ENCODE peak calls at places on chromosomes 12 and 14, in five cellular contexts. One of them, this sample, is unnamed.

GRCh38 chr12:128572311-128572810 is 251.4 kb downstream of the SLC15A4 start:
- DNase-seq in A549: no peak
- DNase-seq in H1: no peak
- DNase-seq in GM12878: no peak
- DNase-seq in K562: peak; percentile 40
- DNase-seq in this sample: no peak

GRCh38 chr14:95515080-95515489 is 1.4 kb downstream of the SYNE3 start:
- DNase-seq in A549: no peak
- DNase-seq in H1: no peak
- DNase-seq in GM12878: no peak
- DNase-seq in K562: no peak
- DNase-seq in this sample: no peak

GRCh38 chr12:111445311-111446043 is 39.8 kb downstream of the SH2B3 start:
- DNase-seq in A549: no peak
- DNase-seq in H1: no peak
- DNase-seq in GM12878: no peak
- DNase-seq in K562: no peak
- DNase-seq in this sample: no peak

GRCh38 chr12:113196996-113197395 is 11.5 kb downstream of the RITA1 start:
- DNase-seq in A549: peak; percentile 94
- DNase-seq in H1: peak; percentile 72
- DNase-seq in GM12878: no peak
- DNase-seq in K562: peak; percentile 74
- DNase-seq in this sample: peak; percentile 69

GRCh38 chr14:68945585-68946289 is 33.4 kb downstream of the ACTN1 start:
- DNase-seq in A549: no peak
- DNase-seq in H1: no peak
- DNase-seq in GM12878: no peak
- DNase-seq in K562: peak; percentile 53
- DNase-seq in this sample: peak; percentile 72

GRCh38 chr14:104822821-104823615 is 22.1 kb downstream of the ZBTB42 start:
- DNase-seq in A549: no peak
- DNase-seq in H1: no peak
- DNase-seq in GM12878: no peak
- DNase-seq in K562: no peak
- DNase-seq in this sample: no peak

GRCh38 chr12:122126713-122127597 is 47.1 kb downstream of the IL31 start:
- DNase-seq in A549: peak; percentile 58
- DNase-seq in H1: no peak
- DNase-seq in GM12878: no peak
- DNase-seq in K562: no peak
- DNase-seq in this sample: peak; percentile 73

GRCh38 chr12:108773798-108774788 is 42.8 kb upstream of the CORO1C start:
- DNase-seq in A549: peak; percentile 51
- DNase-seq in H1: peak; percentile 45
- DNase-seq in GM12878: no peak
- DNase-seq in K562: no peak
- DNase-seq in this sample: peak; percentile 96

GRCh38 chr14:106039400-106039799 is 513.0 kb downstream of the TMEM121 start:
- DNase-seq in A549: no peak
- DNase-seq in H1: no peak
- DNase-seq in GM12878: no peak
- DNase-seq in K562: peak; percentile 18
- DNase-seq in this sample: no peak

GRCh38 chr12:130916251-130916911 is 37.3 kb upstream of the ADGRD1 start:
- DNase-seq in A549: peak; percentile 56
- DNase-seq in H1: peak; percentile 75
- DNase-seq in GM12878: peak; percentile 21
- DNase-seq in K562: peak; percentile 56
- DNase-seq in this sample: peak; percentile 42

GRCh38 chr12:105679982-105680381 is 349.5 kb downstream of the C12orf75 start:
- DNase-seq in A549: no peak
- DNase-seq in H1: no peak
- DNase-seq in GM12878: no peak
- DNase-seq in K562: no peak
- DNase-seq in this sample: no peak

GRCh38 chr12:6069452-6070093 is 54.9 kb downstream of the VWF start:
- DNase-seq in A549: no peak
- DNase-seq in H1: no peak
- DNase-seq in GM12878: no peak
- DNase-seq in K562: peak; percentile 34
- DNase-seq in this sample: no peak

GRCh38 chr12:15928345-15928744 is 17.2 kb downstream of the DERA start:
- DNase-seq in A549: no peak
- DNase-seq in H1: no peak
- DNase-seq in GM12878: peak; percentile 11
- DNase-seq in K562: no peak
- DNase-seq in this sample: peak; percentile 24

GRCh38 chr12:45259732-45260480 is 44.0 kb downstream of the ANO6 start:
- DNase-seq in A549: no peak
- DNase-seq in H1: no peak
- DNase-seq in GM12878: no peak
- DNase-seq in K562: no peak
- DNase-seq in this sample: peak; percentile 91

GRCh38 chr12:111850526-111850925 is 8.5 kb downstream of the MAPKAPK5 start:
- DNase-seq in A549: no peak
- DNase-seq in H1: no peak
- DNase-seq in GM12878: no peak
- DNase-seq in K562: no peak
- DNase-seq in this sample: no peak

GRCh38 chr12:38056701-38057689 is 259.6 kb upstream of the ALG10B start:
- DNase-seq in A549: peak; percentile 47
- DNase-seq in H1: no peak
- DNase-seq in GM12878: no peak
- DNase-seq in K562: no peak
- DNase-seq in this sample: no peak

DNA sequence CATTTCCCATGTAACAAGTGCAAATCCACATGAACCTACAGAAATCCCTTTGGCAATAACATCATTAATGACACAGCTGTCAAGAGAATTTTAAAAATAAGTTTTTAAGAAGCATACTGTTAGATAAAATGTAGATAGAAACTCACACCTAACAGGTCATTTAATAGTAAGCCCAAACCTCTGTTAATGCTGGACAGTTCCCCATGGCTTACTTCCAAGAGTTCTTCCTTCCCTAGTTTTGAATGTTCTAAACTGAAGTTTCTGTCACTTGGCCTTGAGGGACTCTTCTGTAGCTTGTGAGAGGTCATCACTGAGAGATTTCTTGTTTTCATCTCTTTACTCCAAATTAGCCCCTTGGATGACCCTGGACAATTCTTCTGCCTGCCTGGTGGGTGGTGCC is 22.7 kb downstream of the OTX2 start:
- DNase-seq in A549: no peak
- DNase-seq in H1: no peak
- DNase-seq in GM12878: no peak
- DNase-seq in K562: no peak
- DNase-seq in this sample: no peak
- TF ChIP-seq HDAC2 in A549: no peak
- TF ChIP-seq HDAC2 in H1: no peak
- TF ChIP-seq HDAC2 in GM12878: no peak
- TF ChIP-seq HDAC2 in K562: no peak
- TF ChIP-seq HDAC2 in this sample: no peak

GRCh38 chr12:2306012-2306411 is 253.2 kb downstream of the CACNA1C start:
- DNase-seq in A549: no peak
- DNase-seq in H1: no peak
- DNase-seq in GM12878: no peak
- DNase-seq in K562: no peak
- DNase-seq in this sample: no peak
- TF ChIP-seq HDAC2 in A549: no peak
- TF ChIP-seq HDAC2 in H1: no peak
- TF ChIP-seq HDAC2 in GM12878: no peak
- TF ChIP-seq HDAC2 in K562: no peak
- TF ChIP-seq HDAC2 in this sample: no peak

DNA sequence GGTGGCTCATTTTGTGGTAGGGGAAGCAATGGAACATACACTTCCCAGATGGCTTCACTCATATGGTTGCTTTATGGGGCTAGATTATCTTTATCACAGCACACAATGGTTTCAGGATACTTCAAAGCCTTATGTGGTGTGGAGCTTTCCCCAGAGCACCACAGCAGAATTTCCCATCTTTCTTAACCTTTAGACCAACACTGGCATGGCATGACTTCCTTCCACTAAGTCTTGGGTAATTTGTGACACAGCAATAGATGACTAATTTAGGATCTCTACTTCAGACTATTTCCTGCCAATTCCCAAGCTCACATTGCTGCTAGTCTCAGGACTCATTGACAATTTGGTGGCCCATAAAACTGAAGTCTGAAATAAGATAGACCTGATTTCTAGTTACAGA is 36.9 kb upstream of the DCN start:
- DNase-seq in A549: no peak
- DNase-seq in H1: no peak
- DNase-seq in GM12878: no peak
- DNase-seq in K562: no peak
- DNase-seq in this sample: no peak
- TF ChIP-seq HDAC2 in A549: no peak
- TF ChIP-seq HDAC2 in H1: no peak
- TF ChIP-seq HDAC2 in GM12878: no peak
- TF ChIP-seq HDAC2 in K562: no peak
- TF ChIP-seq HDAC2 in this sample: no peak

GRCh38 chr14:37787879-37788494 is 192.6 kb downstream of the TTC6 start:
- DNase-seq in A549: no peak
- DNase-seq in H1: no peak
- DNase-seq in GM12878: no peak
- DNase-seq in K562: no peak
- DNase-seq in this sample: peak; percentile 95

GRCh38 chr14:37792124-37792523 is 196.7 kb downstream of the TTC6 start:
- DNase-seq in A549: no peak
- DNase-seq in H1: no peak
- DNase-seq in GM12878: no peak
- DNase-seq in K562: no peak
- DNase-seq in this sample: no peak

GRCh38 chr14:37796703-37797416 is 201.4 kb downstream of the TTC6 start:
- DNase-seq in A549: no peak
- DNase-seq in H1: no peak
- DNase-seq in GM12878: no peak
- DNase-seq in K562: no peak
- DNase-seq in this sample: peak; percentile 63

DNA sequence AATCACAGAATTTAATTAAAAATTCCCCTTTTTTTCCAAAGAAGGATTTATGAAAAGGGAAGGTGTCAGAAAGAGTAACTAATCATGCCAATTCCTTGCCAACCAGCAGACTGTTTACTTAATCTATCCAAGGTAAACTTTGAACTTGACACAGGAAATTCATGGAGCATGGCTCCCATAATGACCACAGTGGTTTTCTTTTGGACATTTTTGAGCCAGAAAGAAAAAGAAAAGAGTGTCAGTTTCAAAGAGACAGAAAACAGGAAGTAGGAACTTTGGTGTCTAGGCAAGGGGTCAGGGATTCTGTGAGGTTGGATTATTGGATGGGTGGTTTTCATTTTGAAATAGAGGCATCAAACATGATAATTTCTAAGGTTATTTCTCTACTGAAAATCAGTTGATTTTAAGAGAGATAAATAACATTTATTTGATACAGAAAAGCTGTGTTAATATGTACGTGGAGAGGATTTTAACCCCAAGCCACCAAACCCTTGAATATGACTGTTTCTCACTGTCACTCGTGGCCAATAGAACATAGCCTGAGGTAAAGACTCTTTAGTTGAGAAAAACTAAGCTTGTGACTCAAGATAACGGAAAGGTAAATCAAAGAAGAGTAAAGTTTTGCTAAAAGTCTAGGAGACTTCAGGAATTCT is 196.1 kb downstream of the TTC6 start:
- DNase-seq in A549: no peak
- DNase-seq in H1: no peak
- DNase-seq in GM12878: no peak
- DNase-seq in K562: no peak
- DNase-seq in this sample: peak; percentile 94
- TF ChIP-seq HDAC2 in A549: no peak
- TF ChIP-seq HDAC2 in H1: no peak
- TF ChIP-seq HDAC2 in GM12878: no peak
- TF ChIP-seq HDAC2 in K562: no peak
- TF ChIP-seq HDAC2 in this sample: peak; percentile 97

DNA sequence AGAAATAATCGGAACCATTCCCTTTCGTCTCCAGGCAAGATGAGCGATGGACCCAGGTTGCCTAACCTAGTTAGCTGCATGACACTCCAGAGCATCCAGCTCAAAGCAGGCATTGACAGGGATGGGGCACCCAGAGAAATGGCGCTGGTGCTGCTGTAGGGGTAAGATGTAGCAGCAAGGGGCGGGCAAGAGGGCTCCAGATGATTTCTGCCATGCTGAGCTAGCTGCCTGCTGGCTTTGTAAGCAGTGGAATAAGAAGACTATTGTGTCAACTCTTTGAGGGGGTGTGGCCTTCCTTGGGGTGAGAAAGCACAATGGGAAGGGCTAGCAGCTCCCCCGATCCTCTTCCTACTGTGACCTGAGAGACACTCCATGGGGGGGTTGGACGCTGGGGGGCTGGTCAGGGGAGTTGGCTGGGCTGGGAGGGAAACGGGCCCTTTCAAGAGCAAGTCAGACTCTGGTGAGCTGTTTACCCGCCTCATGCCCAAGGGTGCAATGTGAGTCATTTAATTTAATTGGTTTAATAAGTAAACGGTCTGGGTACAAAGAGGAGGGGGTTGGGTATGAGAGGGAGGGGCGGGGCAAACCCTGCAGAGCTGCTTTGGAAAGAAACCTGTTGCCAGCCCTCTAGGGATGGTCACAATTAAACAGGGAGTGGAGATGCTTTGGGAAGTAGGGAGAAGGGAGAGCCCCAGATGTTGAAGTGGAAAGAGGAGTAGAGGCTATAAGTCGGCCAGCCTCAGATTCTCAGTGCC is 50.5 kb downstream of the B4GALNT3 start:
- DNase-seq in A549: no peak
- DNase-seq in H1: peak; percentile 57
- DNase-seq in GM12878: no peak
- DNase-seq in K562: no peak
- DNase-seq in this sample: no peak
- TF ChIP-seq HDAC2 in A549: no peak
- TF ChIP-seq HDAC2 in H1: no peak
- TF ChIP-seq HDAC2 in GM12878: no peak
- TF ChIP-seq HDAC2 in K562: no peak
- TF ChIP-seq HDAC2 in this sample: no peak